ENCODE peak calls at places on chromosomes 16 and 17, in ten cellular contexts. E is cardiac fibroblast; F is cardiac muscle cell; W is colonic mucosa; A is heart left ventricle; X is CD8-positive, alpha-beta T cell; Q is adrenal gland; Y is fibroblast of lung; S is PC-3; O is IMR-90. M is an unnamed sample.

GRCh38 chr17:5011928-5012327 is 14.2 kb downstream of the KIF1C start:
- DNase-seq in W (no peak), Q (no peak), A (no peak), S (peak), F (peak), Y (peak), O (peak), X (no peak), E (peak), M (no peak)

GRCh38 chr17:43644081-43644480 is 17.6 kb downstream of the MEOX1 start:
- DNase-seq in A (no peak), W (no peak), X (no peak), F (no peak), S (no peak), Y (no peak), Q (no peak), E (no peak), O (no peak), M (no peak)

GRCh38 chr17:58789831-58790230 is 34.2 kb downstream of the PPM1E start:
- DNase-seq in E (no peak), A (no peak), Y (no peak), Q (no peak), O (no peak), X (no peak), W (no peak), F (no peak), S (no peak), M (no peak)

GRCh38 chr17:50056961-50057330 is 1.0 kb downstream of the ITGA3 start:
- DNase-seq in S (peak), E (peak), A (no peak), O (peak), W (peak), Y (peak), Q (no peak), F (no peak), X (peak), M (no peak)

GRCh38 chr17:19013806-19014627 is 9.5 kb upstream of the FAM83G start:
- DNase-seq in E (no peak), A (no peak), X (no peak), W (no peak), Q (no peak), O (no peak), S (no peak), Y (peak), F (no peak), M (no peak)

GRCh38 chr17:65749479-65749878 is 188.0 kb upstream of the AXIN2 start:
- DNase-seq in O (peak), X (no peak), F (peak), W (no peak), E (peak), A (no peak), Y (peak), S (peak), Q (peak), M (no peak)

GRCh38 chr17:27471321-27472269 is 15.3 kb downstream of the KSR1 start:
- DNase-seq in Q (no peak), W (no peak), A (no peak), X (peak), Y (peak), O (peak), E (no peak), S (no peak), F (no peak), M (no peak)

GRCh38 chr16:57501492-57501891 is 15.2 kb upstream of the DOK4 start:
- DNase-seq in Y (no peak), X (no peak), F (no peak), A (no peak), S (no peak), E (no peak), W (no peak), O (no peak), Q (no peak), M (no peak)

GRCh38 chr17:51120357-51120738 is 320 bp downstream of the SPAG9 start:
- DNase-seq in E (no peak), S (no peak), Q (peak), O (peak), X (no peak), F (no peak), A (no peak), Y (peak), W (peak), M (no peak)

GRCh38 chr16:54303613-54304012 is 17.0 kb upstream of the IRX3 start:
- DNase-seq in Q (no peak), Y (no peak), S (no peak), A (no peak), W (no peak), F (no peak), O (no peak), E (no peak), X (no peak), M (no peak)

GRCh38 chr17:2263183-2263954 is 40.2 kb downstream of the SMG6 start:
- DNase-seq in A (no peak), Q (no peak), X (peak), F (no peak), Y (peak), O (peak), E (peak), W (no peak), S (no peak), M (no peak)

GRCh38 chr16:57750796-57751538 is 15.4 kb downstream of the KATNB1 start:
- DNase-seq in Y (no peak), F (no peak), O (no peak), S (no peak), E (no peak), A (no peak), Q (no peak), W (no peak), X (no peak), M (no peak)

GRCh38 chr17:38898812-38899348 is 26.5 kb upstream of the LASP1NB start:
- DNase-seq in S (peak), A (peak), O (no peak), Y (no peak), F (peak), Q (no peak), X (peak), W (peak), E (no peak), M (no peak)

GRCh38 chr17:73100363-73100762 is 7.9 kb upstream of the SLC39A11 start:
- DNase-seq in A (no peak), O (no peak), X (no peak), F (no peak), S (no peak), Y (no peak), E (no peak), Q (no peak), W (no peak), M (no peak)

GRCh38 chr16:54928421-54929089 is 2.1 kb upstream of the IRX5 start:
- DNase-seq in O (no peak), F (peak), Q (peak), W (no peak), Y (peak), A (peak), S (no peak), E (no peak), X (no peak), M (no peak)

GRCh38 chr17:82689077-82689476 is 9.4 kb downstream of the RAB40B start:
- DNase-seq in Y (no peak), O (no peak), F (no peak), Q (no peak), A (no peak), W (no peak), E (no peak), X (no peak), S (no peak), M (no peak)

GRCh38 chr17:67079481-67079880 is 35.1 kb downstream of the CACNG1 start:
- DNase-seq in X (no peak), W (no peak), Q (no peak), O (no peak), E (no peak), Y (no peak), A (no peak), F (no peak), S (no peak), M (no peak)

GRCh38 chr17:48240562-48241130 is 133.1 kb downstream of the SNX11 start:
- DNase-seq in S (peak), Y (peak), Q (no peak), A (no peak), E (peak), W (no peak), X (no peak), O (peak), F (peak), M (no peak)

GRCh38 chr17:63434951-63435571 is 11.0 kb downstream of the CYB561 start:
- DNase-seq in X (peak), W (peak), S (peak), E (peak), A (peak), F (peak), O (peak), Y (peak), Q (peak), M (no peak)

GRCh38 chr17:41416478-41416877 is 7.9 kb downstream of the KRT37 start:
- DNase-seq in X (no peak), F (no peak), Q (no peak), A (no peak), O (no peak), S (no peak), Y (no peak), W (no peak), E (no peak), M (no peak)

GRCh38 chr17:69213059-69213813 is 15.4 kb downstream of the ABCA10 start:
- DNase-seq in F (no peak), E (no peak), O (no peak), X (no peak), Y (no peak), A (no peak), S (no peak), Q (no peak), W (no peak), M (no peak)

GRCh38 chr17:21283482-21284318 is 811 bp upstream of the MAP2K3 start:
- DNase-seq in E (peak), Q (peak), X (no peak), O (peak), Y (peak), A (no peak), W (no peak), S (peak), F (peak), M (no peak)

GRCh38 chr16:77868052-77868451 is 79.7 kb downstream of the VAT1L start:
- DNase-seq in Y (no peak), W (no peak), X (no peak), F (no peak), E (no peak), S (no peak), A (no peak), O (no peak), Q (no peak), M (no peak)

GRCh38 chr17:1196946-1197345 is 17.2 kb upstream of the ABR start:
- DNase-seq in X (no peak), F (no peak), Q (no peak), S (no peak), A (no peak), Y (no peak), W (no peak), E (no peak), O (no peak), M (no peak)

GRCh38 chr16:89589241-89589926 is 13.8 kb downstream of the CPNE7 start:
- DNase-seq in W (no peak), E (no peak), X (no peak), Y (no peak), F (no peak), A (no peak), O (no peak), Q (no peak), S (no peak), M (no peak)

GRCh38 chr16:28001184-28001583 is 62.3 kb downstream of the GSG1L start:
- DNase-seq in S (no peak), E (no peak), A (no peak), X (no peak), O (no peak), F (no peak), W (no peak), Y (no peak), Q (no peak), M (no peak)

GRCh38 chr17:4625181-4625601 is 16.3 kb downstream of the ALOX15 start:
- DNase-seq in A (no peak), X (no peak), Y (no peak), O (peak), E (peak), S (peak), W (no peak), Q (no peak), F (peak), M (no peak)

GRCh38 chr17:81101614-81102306 is 63.5 kb upstream of the PVALEF start:
- DNase-seq in W (peak), O (peak), S (peak), E (peak), A (peak), F (peak), Q (peak), X (peak), Y (peak), M (no peak)

GRCh38 chr16:85750021-85750826 is 672 bp downstream of the C16orf74 start:
- DNase-seq in S (peak), Q (no peak), F (peak), E (peak), O (peak), X (peak), A (peak), Y (peak), W (peak), M (no peak)

GRCh38 chr17:50356892-50357510 is 11.1 kb downstream of the XYLT2 start:
- DNase-seq in W (no peak), A (no peak), F (no peak), Q (peak), E (no peak), X (peak), Y (no peak), S (no peak), O (no peak), M (no peak)

GRCh38 chr16:77064037-77064436 is 127.0 kb upstream of the MON1B start:
- DNase-seq in A (no peak), O (no peak), S (no peak), F (no peak), E (no peak), Q (no peak), Y (no peak), W (no peak), X (no peak), M (no peak)

GRCh38 chr17:7407483-7408231 is at the start of gene NLGN2:
- DNase-seq in S (no peak), Q (no peak), W (no peak), A (no peak), E (no peak), Y (no peak), F (no peak), O (no peak), X (no peak), M (no peak)
- H3K4me3 ChIP-seq in S (no peak), Q (no peak), W (peak), A (no peak), E (no peak), Y (no peak), F (no peak), O (no peak), X (no peak), M (no peak)

DNA sequence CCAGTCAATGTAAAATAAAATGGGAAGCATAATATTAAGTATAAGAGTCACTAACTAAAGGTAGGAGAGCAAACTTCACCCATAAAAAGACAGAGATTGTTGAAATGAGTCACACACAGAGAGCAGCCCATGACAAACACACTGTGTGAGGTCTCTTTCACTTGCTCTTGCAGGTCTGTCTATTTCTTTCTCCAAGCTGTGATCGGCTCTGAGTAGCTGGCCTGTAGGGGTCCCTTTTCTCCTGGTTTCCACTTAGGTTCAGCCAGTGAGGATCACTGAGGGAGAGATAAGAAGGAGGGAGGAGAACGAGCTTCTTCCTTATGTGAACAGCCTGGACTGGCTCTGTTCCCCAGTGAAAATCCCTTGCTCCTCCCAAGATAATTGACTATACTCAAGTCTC is 133.7 kb upstream of the HS3ST3A1 start:
- DNase-seq in Q (no peak), E (no peak), W (no peak), O (peak), A (no peak), S (peak), X (no peak), F (peak), Y (peak), M (peak)
- TF ChIP-seq CTCF in Q (no peak), E (no peak), W (no peak), O (no peak), A (no peak), S (no peak), X (no peak), F (no peak), Y (no peak), M (peak)

GRCh38 chr16:12092347-12092882 is 115.9 kb downstream of the SNX29 start:
- DNase-seq in W (no peak), X (no peak), F (peak), A (no peak), S (peak), E (peak), Y (peak), O (peak), Q (no peak), M (peak)

GRCh38 chr16:12089492-12090161 is 113.1 kb downstream of the SNX29 start:
- DNase-seq in S (no peak), Y (peak), X (peak), O (peak), A (no peak), F (peak), Q (peak), E (peak), W (peak), M (no peak)

GRCh38 chr16:12091569-12092346 is 115.2 kb downstream of the SNX29 start:
- DNase-seq in Q (no peak), S (peak), A (no peak), Y (no peak), W (no peak), F (no peak), X (no peak), E (no peak), O (no peak), M (no peak)

GRCh38 chr16:12087901-12088364 is 111.4 kb downstream of the SNX29 start:
- DNase-seq in E (no peak), X (no peak), F (no peak), O (no peak), W (no peak), Y (no peak), A (no peak), S (no peak), Q (no peak), M (no peak)

DNA sequence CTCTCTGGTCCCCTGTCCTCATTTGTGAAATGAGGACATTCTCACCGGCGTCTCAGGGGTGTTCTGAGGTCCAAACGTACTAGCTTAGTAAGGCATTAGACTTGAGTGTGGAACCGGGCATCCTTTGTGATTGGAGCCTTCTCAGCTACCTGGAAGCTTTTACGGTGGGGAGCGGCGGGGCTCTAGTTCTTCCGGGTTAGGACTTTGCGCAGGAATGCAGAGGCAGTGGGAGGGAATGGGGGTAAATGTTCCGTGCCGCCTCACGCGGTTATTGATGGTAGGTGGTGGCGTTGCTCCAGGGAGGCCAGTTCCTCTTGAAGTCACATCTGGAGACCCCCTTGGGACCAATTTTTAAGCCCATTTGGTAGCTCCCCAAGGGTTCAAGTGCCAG is 113.6 kb downstream of the SNX29 start:
- DNase-seq in Q (no peak), O (no peak), W (no peak), F (no peak), X (no peak), S (no peak), Y (no peak), A (no peak), E (no peak), M (no peak)
- H3K4me3 ChIP-seq in Q (no peak), O (no peak), W (no peak), F (no peak), X (peak), S (no peak), Y (no peak), A (peak), E (no peak), M (no peak)

DNA sequence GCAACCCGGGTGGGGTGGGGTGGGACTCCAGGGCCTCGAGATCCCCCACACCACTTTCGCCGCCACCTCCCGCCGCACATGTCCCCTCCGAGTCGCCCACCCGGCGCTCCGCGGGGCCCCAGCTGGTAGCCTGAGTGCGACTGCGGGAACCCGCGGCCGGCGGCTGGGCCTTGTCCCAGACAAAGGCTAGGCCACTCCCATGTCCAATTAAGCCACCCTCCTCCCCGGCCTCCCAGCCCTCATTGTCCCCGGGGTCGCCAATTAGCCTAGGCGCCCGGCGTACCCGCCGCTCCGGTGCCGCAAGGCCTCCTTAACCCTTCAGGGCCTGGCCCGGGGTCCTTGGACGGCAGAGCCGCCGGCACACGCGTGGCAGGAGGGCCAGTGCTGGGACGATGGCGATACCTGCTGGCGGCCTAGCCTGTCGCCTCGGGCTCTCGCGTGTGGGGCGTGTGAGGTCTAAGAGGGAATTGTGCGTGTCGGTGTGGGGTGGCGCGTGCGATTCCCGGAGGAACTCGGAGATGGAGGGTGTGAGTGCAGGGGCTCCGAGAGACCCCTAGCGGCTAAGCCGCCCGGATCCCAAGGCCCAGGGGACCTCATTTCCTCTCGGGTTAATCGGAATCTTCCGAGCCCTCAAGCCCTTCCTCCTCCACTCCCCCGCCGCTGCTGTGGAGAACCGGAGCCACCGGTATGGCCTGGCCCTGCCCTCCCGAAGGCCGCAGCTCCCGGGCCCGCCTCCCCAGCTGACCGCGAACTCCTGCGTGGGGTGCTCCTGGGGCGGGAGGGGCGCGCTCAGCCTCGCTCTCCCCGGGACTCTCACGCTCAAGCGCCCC is 11.7 kb downstream of the TBX2 start:
- DNase-seq in W (peak), X (no peak), Q (peak), A (peak), E (peak), Y (peak), F (peak), S (peak), O (peak), M (no peak)
- TF ChIP-seq CTCF in W (no peak), X (peak), Q (no peak), A (peak), E (no peak), Y (peak), F (peak), S (peak), O (peak), M (peak)

GRCh38 chr17:9021158-9021984 is at the start of gene NTN1:
- DNase-seq in W (peak), O (peak), S (peak), Y (peak), A (peak), F (peak), Q (no peak), E (peak), X (peak), M (no peak)

GRCh38 chr17:9024497-9024896 is 3.2 kb downstream of the NTN1 start:
- DNase-seq in X (no peak), Y (no peak), Q (no peak), E (no peak), F (no peak), W (no peak), A (no peak), O (no peak), S (no peak), M (no peak)

GRCh38 chr17:9022553-9023388 is 1.5 kb downstream of the NTN1 start:
- DNase-seq in Y (peak), X (no peak), W (no peak), A (peak), S (no peak), F (peak), Q (no peak), O (no peak), E (peak), M (no peak)

GRCh38 chr17:9021985-9022552 is 759 bp downstream of the NTN1 start:
- DNase-seq in A (peak), O (peak), F (peak), Q (no peak), W (no peak), S (no peak), E (peak), Y (peak), X (no peak), M (no peak)

GRCh38 chr17:9023389-9024210 is 2.3 kb downstream of the NTN1 start:
- DNase-seq in Y (no peak), X (no peak), Q (no peak), W (no peak), O (no peak), S (no peak), E (no peak), A (no peak), F (no peak), M (no peak)
- H3K4me3 ChIP-seq in Y (no peak), X (peak), Q (no peak), W (peak), O (no peak), S (no peak), E (no peak), A (peak), F (no peak), M (no peak)

GRCh38 chr17:79907855-79908254 is 68.6 kb upstream of the CBX4 start:
- DNase-seq in A (no peak), S (no peak), E (no peak), F (peak), Q (no peak), O (peak), X (no peak), W (peak), Y (no peak), M (no peak)

GRCh38 chr17:79904865-79905264 is 65.6 kb upstream of the CBX4 start:
- DNase-seq in Y (no peak), F (no peak), A (no peak), Q (no peak), W (no peak), S (no peak), X (no peak), O (no peak), E (no peak), M (no peak)

GRCh38 chr17:79907217-79907715 is 68.0 kb upstream of the CBX4 start:
- DNase-seq in A (no peak), X (no peak), Y (no peak), Q (no peak), S (no peak), O (no peak), E (no peak), F (no peak), W (no peak), M (no peak)

GRCh38 chr17:79909121-79909520 is 69.9 kb upstream of the CBX4 start:
- DNase-seq in Q (no peak), Y (no peak), E (no peak), W (no peak), A (no peak), S (peak), F (no peak), O (no peak), X (no peak), M (no peak)

GRCh38 chr17:79905832-79906231 is 66.6 kb upstream of the CBX4 start:
- DNase-seq in A (no peak), E (no peak), X (no peak), F (no peak), W (no peak), Y (no peak), Q (no peak), O (no peak), S (peak), M (no peak)
- TF ChIP-seq CTCF in A (no peak), E (peak), X (no peak), F (no peak), W (peak), Y (no peak), Q (no peak), O (no peak), S (peak), M (peak)

M was measured in HFF-Myc.